ENCODE peak calls at places on chromosomes 2 and 18, in ten cellular contexts. C, S, P, F, X, I, W, N, B and G are unnamed samples.

GRCh38 chr2:54638103-54638502 is 85.4 kb upstream of the EML6 start:
- DNase-seq in W (no peak), P (no peak), N (no peak), F (no peak), C (no peak), X (no peak), I (no peak), B (no peak), S (no peak), G (no peak)

GRCh38 chr18:35635171-35635570 is 53.6 kb downstream of the GALNT1 start:
- DNase-seq in I (no peak), B (no peak), C (no peak), W (no peak), F (no peak), N (peak), P (no peak), X (no peak), S (no peak), G (peak)

GRCh38 chr2:227295806-227296205 is 29.2 kb upstream of the MFF start:
- DNase-seq in X (peak), B (no peak), W (no peak), I (no peak), S (no peak), C (no peak), P (no peak), N (no peak), F (no peak), G (no peak)

GRCh38 chr2:118856978-118857676 is 9.7 kb upstream of the EN1 start:
- DNase-seq in C (no peak), P (no peak), W (no peak), I (no peak), X (no peak), N (no peak), F (no peak), S (no peak), B (no peak), G (no peak)

GRCh38 chr18:23387265-23387664 is 65.8 kb upstream of the RIOK3 start:
- DNase-seq in S (no peak), N (no peak), I (no peak), W (no peak), P (no peak), C (no peak), B (no peak), F (no peak), X (no peak), G (no peak)

GRCh38 chr18:11175266-11175947 is 26.0 kb upstream of the PIEZO2 start:
- DNase-seq in X (no peak), F (no peak), I (peak), B (no peak), C (peak), S (no peak), N (no peak), P (no peak), W (no peak), G (no peak)

GRCh38 chr2:219460424-219460926 is 25.8 kb downstream of the SPEG start:
- DNase-seq in F (no peak), P (no peak), X (peak), N (peak), W (no peak), C (no peak), B (no peak), I (no peak), S (no peak), G (no peak)

GRCh38 chr2:230899287-230899686 is 25.8 kb downstream of the GPR55 start:
- DNase-seq in P (no peak), I (no peak), N (no peak), C (no peak), X (no peak), B (no peak), S (no peak), W (no peak), F (no peak), G (peak)

GRCh38 chr2:122186761-122187222 is 431.3 kb downstream of the TSN start:
- DNase-seq in S (no peak), X (no peak), B (no peak), C (no peak), F (no peak), P (no peak), N (no peak), I (no peak), W (no peak), G (no peak)

GRCh38 chr18:46034230-46034629 is 37.8 kb downstream of the PSTPIP2 start:
- DNase-seq in C (peak), N (no peak), I (no peak), F (no peak), W (no peak), S (no peak), P (no peak), B (no peak), X (no peak), G (no peak)

GRCh38 chr2:29797916-29798315 is 123.5 kb downstream of the ALK start:
- DNase-seq in N (no peak), S (no peak), X (no peak), F (no peak), W (no peak), C (no peak), I (no peak), B (no peak), P (no peak), G (no peak)